ENCODE peak calls at places on chromosome 9, in ten cellular contexts. J, L, A, R, T, U, D, X, N and H are unnamed samples.

GRCh38 chr9:89536145-89536574 is 38.2 kb upstream of the SEMA4D start:
- DNase-seq in J (no peak), L (no peak), A (no peak), R (no peak), T (no peak), U (no peak), D (no peak), X (no peak), N (no peak), H (no peak)

GRCh38 chr9:129146441-129146933 is 31.6 kb downstream of the IER5L start:
- DNase-seq in J (no peak), L (no peak), A (no peak), R (no peak), T (peak), U (no peak), D (peak), X (no peak), N (no peak), H (no peak)

GRCh38 chr9:85741112-85741874 is 461 bp downstream of the AGTPBP1 start:
- DNase-seq in J (no peak), L (no peak), A (peak), R (no peak), T (peak), U (no peak), D (no peak), X (peak), N (peak), H (peak)

GRCh38 chr9:97507585-97507984 is 6.1 kb downstream of the TMOD1 start:
- DNase-seq in J (no peak), L (no peak), A (no peak), R (no peak), T (no peak), U (no peak), D (no peak), X (no peak), N (no peak), H (no peak)

GRCh38 chr9:38042626-38043359 is 26.2 kb downstream of the SHB start:
- DNase-seq in J (no peak), L (no peak), A (no peak), R (no peak), T (no peak), U (no peak), D (no peak), X (no peak), N (no peak), H (no peak)

GRCh38 chr9:97510797-97511761 is 9.6 kb downstream of the TMOD1 start:
- DNase-seq in J (no peak), L (no peak), A (no peak), R (peak), T (peak), U (peak), D (peak), X (no peak), N (no peak), H (no peak)

GRCh38 chr9:27561697-27562096 is 11.6 kb downstream of the C9orf72 start:
- DNase-seq in J (no peak), L (no peak), A (no peak), R (no peak), T (no peak), U (no peak), D (no peak), X (no peak), N (no peak), H (no peak)

GRCh38 chr9:133111461-133112360 is 9.3 kb downstream of the RALGDS start:
- DNase-seq in J (peak), L (peak), A (no peak), R (no peak), T (no peak), U (no peak), D (no peak), X (no peak), N (peak), H (peak)

GRCh38 chr9:111438576-111439235 is 45.5 kb downstream of the ECPAS start:
- DNase-seq in J (no peak), L (no peak), A (no peak), R (no peak), T (peak), U (peak), D (peak), X (no peak), N (no peak), H (no peak)

GRCh38 chr9:72185561-72185960 is 36.3 kb downstream of the GDA start:
- DNase-seq in J (no peak), L (no peak), A (no peak), R (no peak), T (peak), U (no peak), D (no peak), X (no peak), N (no peak), H (no peak)

GRCh38 chr9:34197756-34198711 is 19.2 kb downstream of the UBAP1 start:
- DNase-seq in J (peak), L (no peak), A (no peak), R (no peak), T (no peak), U (no peak), D (no peak), X (no peak), N (no peak), H (peak)

GRCh38 chr9:3180696-3181048 is 336.8 kb upstream of the PUM3 start:
- DNase-seq in J (no peak), L (no peak), A (no peak), R (no peak), T (no peak), U (no peak), D (no peak), X (no peak), N (no peak), H (no peak)
- H3K4me3 ChIP-seq in J (no peak), L (peak), A (no peak), R (peak), T (peak), U (peak), D (no peak), X (no peak), N (no peak), H (no peak)

DNA sequence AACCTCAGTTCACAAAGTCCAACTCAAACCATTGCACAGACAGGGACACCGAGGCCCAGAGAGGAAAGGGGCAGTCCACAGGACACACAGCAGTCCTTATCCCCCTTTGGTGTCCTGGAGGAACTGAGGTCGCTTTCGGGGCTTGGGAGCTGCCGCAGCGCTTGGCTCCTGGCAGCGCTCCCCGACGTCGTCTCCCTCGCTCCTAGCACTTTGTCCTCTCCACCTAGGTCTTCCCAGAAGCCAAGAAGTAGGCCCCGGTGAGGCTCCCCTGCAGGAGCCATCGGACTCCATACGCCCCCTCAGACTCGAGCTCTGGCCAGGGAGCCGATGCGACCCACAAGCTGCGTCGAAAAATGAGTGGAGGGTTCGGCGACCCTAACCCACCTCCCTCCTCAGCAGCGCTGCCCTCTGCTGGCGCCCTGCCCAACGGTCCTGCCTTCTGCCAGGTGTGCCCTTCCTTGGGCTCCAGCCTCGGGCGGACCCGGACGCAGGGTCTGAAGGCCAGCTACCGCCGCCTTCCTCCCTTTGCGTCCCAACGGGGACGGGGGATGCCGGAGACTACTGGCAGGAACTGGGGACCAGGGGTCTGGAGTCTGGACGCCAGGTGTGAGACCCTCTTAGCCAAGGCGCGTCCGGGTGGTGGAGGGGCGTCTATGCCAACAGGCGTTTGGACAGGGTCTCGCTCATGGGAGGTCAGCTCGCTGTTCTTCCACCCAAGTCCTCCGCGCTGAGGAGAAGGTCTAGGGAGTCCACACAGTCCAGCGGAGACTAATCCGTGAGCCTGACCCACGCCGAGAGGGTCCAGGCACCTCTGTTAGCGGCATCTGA is 2.1 kb upstream of the PRDM12 start:
- DNase-seq in J (no peak), L (no peak), A (no peak), R (no peak), T (no peak), U (no peak), D (no peak), X (no peak), N (peak), H (no peak)
- H3K4me3 ChIP-seq in J (no peak), L (no peak), A (no peak), R (no peak), T (no peak), U (no peak), D (no peak), X (no peak), N (no peak), H (no peak)

DNA sequence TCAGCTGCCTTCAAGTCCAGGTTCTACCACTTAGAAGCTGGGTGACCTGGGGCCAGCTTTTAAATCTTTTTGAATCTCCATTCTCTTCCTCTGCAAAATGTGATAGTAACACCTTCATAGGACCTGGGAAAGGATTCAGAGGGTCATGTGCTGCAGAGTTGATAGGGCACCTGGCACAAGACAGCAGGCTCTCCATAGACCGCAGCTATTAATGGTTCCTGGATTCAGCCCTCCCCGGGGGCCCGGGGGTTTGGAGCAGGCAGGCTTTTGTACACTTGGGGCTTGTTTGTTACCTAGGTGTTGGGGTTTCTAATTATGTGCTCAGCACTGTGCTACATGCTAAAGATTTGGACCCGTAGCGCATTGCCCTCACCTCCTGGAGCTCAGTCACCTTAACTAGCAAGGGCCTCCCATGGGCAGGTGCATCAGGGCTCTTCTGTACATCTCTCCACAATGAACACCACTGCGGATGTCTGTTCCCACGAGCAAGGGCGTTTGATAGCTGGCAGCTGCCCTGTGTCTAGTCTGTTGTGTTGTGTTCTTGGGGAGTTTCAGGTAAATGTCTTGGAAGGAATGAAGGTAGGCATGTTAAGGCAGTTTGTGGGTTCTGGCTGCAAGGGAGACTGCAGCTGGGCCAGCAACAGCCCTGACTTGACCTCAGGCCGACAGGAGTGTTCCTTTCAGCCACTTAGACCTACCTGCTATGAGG is 12.1 kb downstream of the PRRC2B start:
- DNase-seq in J (no peak), L (no peak), A (no peak), R (no peak), T (no peak), U (no peak), D (no peak), X (no peak), N (no peak), H (no peak)
- H3K4me3 ChIP-seq in J (no peak), L (peak), A (no peak), R (no peak), T (no peak), U (no peak), D (peak), X (no peak), N (no peak), H (no peak)

GRCh38 chr9:3954950-3955670 is 344.8 kb downstream of the GLIS3 start:
- DNase-seq in J (no peak), L (no peak), A (no peak), R (no peak), T (peak), U (peak), D (peak), X (no peak), N (no peak), H (no peak)

GRCh38 chr9:3949744-3950143 is 350.1 kb downstream of the GLIS3 start:
- DNase-seq in J (no peak), L (no peak), A (no peak), R (no peak), T (no peak), U (no peak), D (no peak), X (no peak), N (no peak), H (no peak)

GRCh38 chr9:3948826-3949578 is 350.9 kb downstream of the GLIS3 start:
- DNase-seq in J (no peak), L (no peak), A (no peak), R (no peak), T (peak), U (peak), D (peak), X (no peak), N (no peak), H (no peak)

GRCh38 chr9:3954228-3954949 is 345.5 kb downstream of the GLIS3 start:
- DNase-seq in J (no peak), L (no peak), A (no peak), R (no peak), T (no peak), U (no peak), D (no peak), X (no peak), N (no peak), H (no peak)

DNA sequence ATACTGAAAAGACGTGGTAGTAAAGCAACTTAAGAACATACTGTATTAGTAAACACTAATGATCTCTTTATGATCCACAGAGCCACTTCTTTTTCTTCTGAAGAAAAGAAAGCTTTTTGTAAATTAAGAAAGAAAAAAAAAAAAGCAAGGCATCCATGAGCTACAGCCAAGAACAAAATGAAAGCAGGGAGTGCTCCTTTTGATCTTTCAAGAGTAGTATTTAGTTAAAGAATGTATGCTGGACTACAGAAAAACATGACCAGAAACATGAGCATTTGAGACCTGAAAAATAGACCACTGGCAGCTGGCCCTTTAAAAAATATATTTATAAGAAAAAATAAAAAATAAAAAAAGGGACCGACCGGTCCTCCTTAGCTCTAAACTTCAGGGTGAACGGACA is 348.6 kb downstream of the GLIS3 start:
- DNase-seq in J (no peak), L (no peak), A (no peak), R (no peak), T (no peak), U (no peak), D (peak), X (no peak), N (no peak), H (no peak)
- H3K4me3 ChIP-seq in J (no peak), L (no peak), A (no peak), R (no peak), T (no peak), U (no peak), D (no peak), X (no peak), N (no peak), H (peak)

GRCh38 chr9:14523545-14523944 is 169.7 kb downstream of the ZDHHC21 start:
- DNase-seq in J (no peak), L (no peak), A (no peak), R (no peak), T (no peak), U (no peak), D (no peak), X (no peak), N (no peak), H (no peak)

GRCh38 chr9:14522627-14523379 is 170.4 kb downstream of the ZDHHC21 start:
- DNase-seq in J (no peak), L (no peak), A (no peak), R (no peak), T (no peak), U (no peak), D (no peak), X (no peak), N (no peak), H (no peak)

GRCh38 chr9:14524881-14525515 is 168.2 kb downstream of the ZDHHC21 start:
- DNase-seq in J (no peak), L (no peak), A (no peak), R (no peak), T (no peak), U (no peak), D (no peak), X (no peak), N (no peak), H (no peak)

GRCh38 chr9:14517154-14517906 is 175.9 kb downstream of the ZDHHC21 start:
- DNase-seq in J (peak), L (no peak), A (no peak), R (no peak), T (no peak), U (no peak), D (no peak), X (no peak), N (no peak), H (no peak)

DNA sequence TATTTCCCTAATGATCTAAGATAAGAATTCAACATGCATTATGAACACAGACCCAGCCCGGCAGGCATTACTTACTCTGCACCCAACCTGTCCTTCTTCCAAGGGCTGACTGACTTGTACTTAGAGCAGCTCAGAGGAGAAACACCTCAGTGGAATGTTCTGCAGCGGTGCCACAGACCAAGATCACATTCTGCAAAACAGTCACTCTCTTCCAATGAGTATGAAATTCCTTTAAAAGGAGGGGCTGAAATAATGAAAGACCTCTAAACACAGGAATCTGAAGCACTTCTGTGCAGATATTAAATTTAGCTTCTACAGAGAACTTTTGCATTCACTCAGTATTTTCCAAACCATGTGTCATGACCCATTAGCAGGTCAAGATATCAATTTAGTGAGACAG is 172.9 kb downstream of the ZDHHC21 start:
- DNase-seq in J (no peak), L (no peak), A (no peak), R (no peak), T (no peak), U (no peak), D (no peak), X (no peak), N (no peak), H (no peak)
- H3K4me3 ChIP-seq in J (no peak), L (no peak), A (no peak), R (no peak), T (no peak), U (no peak), D (no peak), X (no peak), N (no peak), H (no peak)

DNA sequence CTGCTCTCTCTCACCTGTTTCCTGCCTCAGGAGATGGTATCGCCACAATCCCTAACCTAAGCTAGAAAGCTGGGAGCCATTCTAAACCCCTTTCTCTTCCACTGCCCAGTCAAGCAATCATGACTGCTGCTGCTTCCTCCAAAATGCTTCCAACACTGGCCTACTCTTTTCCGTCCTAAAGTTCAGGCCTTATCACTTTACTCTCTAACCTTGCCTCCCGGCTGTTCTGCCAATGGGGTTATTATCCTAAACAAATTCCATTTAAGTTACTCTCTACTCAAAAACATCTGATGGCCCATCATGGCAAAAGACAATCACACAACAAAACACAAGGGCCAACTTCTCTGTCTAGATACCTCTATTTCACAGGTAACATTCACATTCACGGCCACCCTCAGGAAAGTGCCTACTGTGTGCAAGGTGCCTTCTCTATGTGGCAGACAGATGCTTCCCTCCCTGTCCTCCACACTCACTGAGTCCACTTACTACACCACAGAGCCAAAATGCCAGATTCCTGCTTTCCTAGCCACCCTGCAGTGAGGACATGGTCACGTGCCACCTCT is 168.0 kb downstream of the CDK5RAP2 start:
- DNase-seq in J (no peak), L (no peak), A (no peak), R (no peak), T (no peak), U (no peak), D (no peak), X (no peak), N (no peak), H (no peak)
- H3K4me3 ChIP-seq in J (no peak), L (no peak), A (no peak), R (no peak), T (no peak), U (no peak), D (no peak), X (no peak), N (no peak), H (no peak)

DNA sequence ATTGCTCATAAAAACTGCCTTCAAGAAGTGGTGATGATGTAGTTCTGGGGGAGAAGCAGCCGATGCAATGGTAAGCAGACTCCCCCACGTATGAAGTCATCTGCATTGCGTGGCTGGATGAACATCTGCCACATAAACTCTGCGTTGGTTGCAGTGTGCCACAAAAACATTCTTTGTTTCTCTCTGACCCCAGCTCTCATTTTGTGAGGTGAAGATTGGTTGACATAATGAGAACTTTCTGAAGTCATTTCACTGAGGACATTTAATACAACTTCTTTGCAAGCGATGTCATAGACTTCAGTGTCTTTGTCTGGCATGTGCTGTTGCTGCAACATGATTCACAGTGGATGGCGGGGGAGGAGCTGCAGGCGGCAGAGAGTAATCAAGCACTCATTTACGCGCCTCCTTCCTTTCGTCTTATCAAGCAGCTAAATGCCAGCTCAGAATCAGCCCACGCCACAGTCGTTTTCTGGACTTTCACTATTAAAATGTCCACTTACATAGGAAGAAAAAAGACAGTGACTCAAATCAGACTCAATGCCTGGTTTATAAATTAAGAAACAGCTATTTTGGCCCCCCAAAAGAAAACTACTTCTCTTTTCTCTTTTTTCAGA is 91.5 kb upstream of the NFIL3 start:
- DNase-seq in J (no peak), L (no peak), A (no peak), R (peak), T (peak), U (peak), D (peak), X (no peak), N (no peak), H (no peak)
- H3K4me3 ChIP-seq in J (no peak), L (peak), A (no peak), R (peak), T (no peak), U (peak), D (peak), X (no peak), N (no peak), H (no peak)

DNA sequence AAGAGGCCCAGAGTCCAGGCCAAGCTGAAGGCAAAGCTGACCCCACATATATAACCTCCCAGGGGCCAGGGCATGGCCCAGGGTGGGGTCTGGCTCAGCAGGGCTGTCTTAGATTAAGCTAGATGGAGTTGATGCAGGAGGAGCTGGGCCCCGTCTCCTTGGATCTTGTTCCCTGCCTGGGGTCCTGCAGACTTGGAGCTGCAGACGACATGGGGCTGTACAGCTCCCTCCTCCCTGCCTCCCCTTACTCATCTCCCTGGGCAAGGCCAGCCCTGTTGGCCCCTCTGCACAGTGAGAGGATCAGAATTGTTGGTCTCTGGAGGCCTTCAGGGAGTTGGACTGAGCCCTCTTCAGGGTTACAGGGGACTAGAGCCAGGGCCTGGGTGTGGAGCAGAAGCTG is 134.9 kb downstream of the RGS3 start:
- DNase-seq in J (no peak), L (no peak), A (no peak), R (no peak), T (no peak), U (no peak), D (no peak), X (no peak), N (peak), H (no peak)
- H3K4me3 ChIP-seq in J (no peak), L (peak), A (no peak), R (peak), T (no peak), U (no peak), D (no peak), X (no peak), N (no peak), H (no peak)